ENCODE peak calls at places on chromosomes 13 and 19, in nine cellular contexts. Y is left kidney, U is anterior cingulate cortex, T is H9, L is substantia nigra, O is progenitor cell of endocrine pancreas, D is lung, J is body of pancreas, R is HT1080. B is an unnamed sample.

GRCh38 chr13:99658266-99658991 is 157.2 kb downstream of the TM9SF2 start:
- DNase-seq in Y (peak), R (peak), D (peak), U (no peak), O (peak), T (peak), J (no peak), L (peak), B (peak)

GRCh38 chr13:48210178-48210577 is 22.8 kb upstream of the ITM2B start:
- DNase-seq in J (no peak), Y (no peak), O (no peak), D (no peak), R (peak), L (no peak), U (no peak), T (no peak), B (no peak)

GRCh38 chr19:29487432-29487831 is 38.4 kb upstream of the VSTM2B start:
- DNase-seq in L (no peak), O (no peak), Y (no peak), T (no peak), U (no peak), D (peak), J (no peak), R (no peak), B (no peak)

GRCh38 chr13:87536499-87536898 is 134.7 kb upstream of the SLITRK5 start:
- DNase-seq in L (no peak), D (no peak), J (no peak), R (peak), O (no peak), U (no peak), T (no peak), Y (no peak), B (no peak)

GRCh38 chr13:30572859-30573275 is 44.9 kb upstream of the USPL1 start:
- DNase-seq in R (peak), D (no peak), T (no peak), J (no peak), Y (peak), O (no peak), L (no peak), U (no peak), B (peak)

GRCh38 chr19:35828694-35829301 is 16.2 kb upstream of the PRODH2 start:
- DNase-seq in J (peak), Y (peak), D (no peak), T (peak), O (peak), L (no peak), R (peak), U (peak), B (peak)

GRCh38 chr13:81018936-81019335 is 678.0 kb upstream of the SPRY2 start:
- DNase-seq in U (no peak), J (no peak), D (no peak), R (no peak), O (no peak), L (no peak), Y (no peak), T (no peak), B (no peak)

GRCh38 chr19:11339254-11340098 is at the start of gene RAB3D:
- DNase-seq in D (peak), R (no peak), T (peak), U (peak), J (peak), L (peak), O (peak), Y (peak), B (peak)

GRCh38 chr13:26482451-26483197 is 74.9 kb upstream of the WASF3 start:
- DNase-seq in Y (peak), O (peak), U (peak), R (peak), J (peak), D (peak), T (peak), L (no peak), B (peak)

GRCh38 chr13:25971499-25972145 is 80.2 kb downstream of the SHISA2 start:
- DNase-seq in T (no peak), L (no peak), D (no peak), R (no peak), U (no peak), J (no peak), Y (peak), O (no peak), B (no peak)

GRCh38 chr19:53871448-53871847 is 3.8 kb downstream of the MYADM start:
- DNase-seq in D (no peak), L (no peak), J (no peak), O (no peak), R (no peak), T (no peak), U (no peak), Y (no peak), B (no peak)

GRCh38 chr13:94703271-94703670 is 9.1 kb downstream of the SOX21 start:
- DNase-seq in U (no peak), L (no peak), D (no peak), O (no peak), Y (peak), R (no peak), T (peak), J (no peak), B (no peak)

GRCh38 chr13:41533676-41534075 is 76.3 kb downstream of the RGCC start:
- DNase-seq in D (no peak), L (no peak), Y (no peak), T (no peak), J (no peak), R (no peak), U (no peak), O (no peak), B (no peak)

GRCh38 chr13:58324130-58324529 is 692.6 kb downstream of the PCDH17 start:
- DNase-seq in Y (no peak), O (no peak), D (no peak), U (no peak), L (no peak), R (no peak), T (no peak), J (no peak), B (no peak)

GRCh38 chr19:33239223-33239975 is 13.7 kb upstream of the SLC7A10 start:
- DNase-seq in J (no peak), U (no peak), R (no peak), L (no peak), Y (no peak), T (no peak), O (no peak), D (no peak), B (no peak)

GRCh38 chr13:38624822-38625221 is 62.1 kb upstream of the FREM2 start:
- DNase-seq in J (no peak), D (no peak), O (no peak), T (peak), U (no peak), L (no peak), R (no peak), Y (peak), B (no peak)

GRCh38 chr19:2121416-2122051 is 24.8 kb downstream of the IZUMO4 start:
- DNase-seq in O (no peak), Y (no peak), U (no peak), D (no peak), T (no peak), L (no peak), R (no peak), J (no peak), B (no peak)

GRCh38 chr19:55383279-55383788 is 758 bp downstream of the TMEM238 start:
- DNase-seq in T (no peak), O (no peak), Y (no peak), J (peak), D (no peak), U (no peak), L (no peak), R (no peak), B (no peak)

GRCh38 chr19:53868892-53869804 is 1.5 kb downstream of the MYADM start:
- DNase-seq in T (peak), R (peak), D (peak), L (peak), Y (peak), J (peak), U (peak), O (peak), B (peak)

GRCh38 chr19:40791349-40791748 is 7.6 kb upstream of the EGLN2 start:
- DNase-seq in D (peak), O (no peak), T (no peak), L (no peak), Y (no peak), R (no peak), U (no peak), J (no peak), B (no peak)

GRCh38 chr19:44757735-44758505 is 9.4 kb downstream of the BCL3 start:
- DNase-seq in J (peak), Y (peak), R (no peak), L (no peak), U (no peak), D (peak), T (peak), O (peak), B (no peak)

B was measured in small intestine.